ENCODE peak calls at places on chromosomes 13 and 19, in eight cellular contexts. K is neuronal stem cell; Y is CD8-positive, alpha-beta T cell; Q is effector memory CD4-positive, alpha-beta T cell; M is NT2/D1; O is H9; D is trophoblast cell; X is aorta. V is an unnamed sample. For H3K4me1, the result is how much of the 10 kb centered on the place peaks cover.

GRCh38 chr19:18093439-18094161 is 4.0 kb upstream of the MAST3 start:
- DNase-seq in K (no peak), Y (no peak), Q (no peak), M (peak), O (peak), D (no peak), X (no peak), V (no peak)

GRCh38 chr13:50382951-50383350 is 367.7 kb downstream of the KCNRG start:
- DNase-seq in K (no peak), Y (no peak), Q (no peak), M (no peak), O (no peak), D (peak), X (no peak), V (no peak)

GRCh38 chr13:90918551-90918950 is 428.9 kb upstream of the MIR17HG start:
- DNase-seq in K (no peak), Y (no peak), Q (no peak), M (peak), O (no peak), D (no peak), X (no peak), V (no peak)

GRCh38 chr19:48975947-48976847 is 11.1 kb downstream of the FTL start:
- DNase-seq in K (no peak), Y (no peak), Q (no peak), M (no peak), O (no peak), D (no peak), X (no peak), V (no peak)

GRCh38 chr19:1469200-1469935 is 9.6 kb downstream of the C19orf25 start:
- DNase-seq in K (no peak), Y (no peak), Q (no peak), M (no peak), O (no peak), D (no peak), X (no peak), V (peak)

GRCh38 chr13:25657062-25657588 is 285.4 kb downstream of the ATP8A2 start:
- DNase-seq in K (no peak), Y (no peak), Q (no peak), M (no peak), O (no peak), D (no peak), X (no peak), V (no peak)

GRCh38 chr19:18743281-18743825 is 47.8 kb downstream of the COMP start:
- DNase-seq in K (no peak), Y (no peak), Q (no peak), M (no peak), O (peak), D (peak), X (no peak), V (peak)

GRCh38 chr19:6479836-6480398 is 1.7 kb downstream of the DENND1C start:
- DNase-seq in K (no peak), Y (no peak), Q (no peak), M (no peak), O (no peak), D (no peak), X (no peak), V (no peak)

GRCh38 chr13:49996166-49996915 is 501 bp upstream of the TRIM13 start:
- DNase-seq in K (peak), Y (peak), Q (peak), M (peak), O (peak), D (peak), X (peak), V (peak)

GRCh38 chr13:30708541-30708940 is 26.8 kb upstream of the ALOX5AP start:
- DNase-seq in K (no peak), Y (no peak), Q (no peak), M (no peak), O (no peak), D (no peak), X (no peak), V (no peak)

GRCh38 chr19:42286349-42287016 is 15.4 kb upstream of the PRR19 start:
- DNase-seq in K (no peak), Y (no peak), Q (no peak), M (no peak), O (peak), D (no peak), X (peak), V (no peak)

GRCh38 chr19:2449019-2449418 is 7.7 kb downstream of the LMNB2 start:
- DNase-seq in K (no peak), Y (no peak), Q (no peak), M (no peak), O (no peak), D (peak), X (no peak), V (no peak)

GRCh38 chr13:80430561-80430960 is 89.6 kb upstream of the SPRY2 start:
- DNase-seq in K (no peak), Y (no peak), Q (no peak), M (no peak), O (no peak), D (no peak), X (no peak), V (no peak)

GRCh38 chr13:79937311-79938243 is 403.3 kb downstream of the SPRY2 start:
- DNase-seq in K (no peak), Y (no peak), Q (no peak), M (no peak), O (no peak), D (no peak), X (peak), V (no peak)

GRCh38 chr19:17871032-17871877 is 490 bp upstream of the SLC5A5 start:
- DNase-seq in K (no peak), Y (no peak), Q (no peak), M (no peak), O (no peak), D (no peak), X (no peak), V (no peak)

GRCh38 chr19:56270676-56271075 is 1.9 kb upstream of the EDDM13 start:
- DNase-seq in K (no peak), Y (no peak), Q (no peak), M (no peak), O (no peak), D (no peak), X (no peak), V (peak)

GRCh38 chr13:21429217-21429616 is 29.9 kb downstream of the ZDHHC20 start:
- DNase-seq in K (no peak), Y (no peak), Q (no peak), M (no peak), O (no peak), D (no peak), X (no peak), V (no peak)

DNA sequence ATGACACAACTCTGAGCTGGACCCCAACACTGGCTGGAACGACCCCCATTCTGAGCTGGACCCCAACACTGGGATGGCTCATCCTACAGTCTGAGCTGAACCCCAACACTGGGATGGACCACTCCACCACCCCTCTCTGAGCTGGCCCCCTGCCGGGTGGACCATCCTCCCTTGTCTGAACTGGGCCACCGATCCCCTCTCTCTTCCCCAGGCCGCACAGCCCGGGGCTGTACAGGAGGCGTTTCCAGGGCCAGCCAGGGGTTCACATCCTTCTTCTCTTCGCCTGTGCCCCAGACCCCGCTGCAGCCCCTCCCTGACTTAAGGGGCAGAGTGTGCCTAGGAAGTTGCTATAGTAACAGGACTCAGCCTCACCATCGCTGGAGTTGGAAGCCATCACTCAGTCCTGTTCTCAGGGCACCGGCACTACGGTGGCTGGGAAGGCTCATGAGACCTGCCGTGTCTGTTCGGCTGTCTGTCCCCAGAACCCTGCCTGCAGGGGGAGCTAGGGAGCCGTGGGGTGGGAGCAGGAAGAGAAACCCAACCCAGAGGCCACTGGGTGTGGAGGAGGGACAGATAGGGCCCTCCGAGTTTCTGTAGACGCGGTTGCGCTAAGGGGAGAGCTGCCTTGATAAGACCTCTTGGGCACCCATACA is 3.7 kb downstream of the PRKACA start:
- DNase-seq in K (no peak), Y (peak), Q (peak), M (no peak), O (no peak), D (no peak), X (no peak), V (peak)
- H3K4me1 ChIP-seq in K (under half), Y (under half), Q (under half), M (under half), O (under half), D (under half), X (under half), V (half or more)

DNA sequence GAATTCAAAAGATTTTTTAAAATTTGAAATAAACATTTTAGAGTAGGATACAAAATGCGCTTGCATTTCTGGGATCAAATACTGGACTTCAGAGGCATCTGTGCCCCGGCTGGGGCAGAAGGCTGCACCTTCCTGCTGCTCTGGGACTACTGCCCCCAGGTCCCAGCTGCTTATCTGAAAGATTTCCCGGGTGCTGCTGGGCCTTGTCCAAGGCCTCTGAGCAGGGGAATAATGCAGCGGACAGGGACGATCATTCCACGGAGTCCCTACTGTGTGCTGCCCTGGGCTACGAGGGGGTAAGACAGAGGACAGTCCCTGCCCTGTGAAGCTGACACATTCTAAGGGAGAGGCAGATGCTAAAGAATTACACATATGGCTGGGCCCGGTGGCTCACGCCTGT is 33.1 kb upstream of the NCCRP1 start:
- DNase-seq in K (no peak), Y (no peak), Q (no peak), M (no peak), O (no peak), D (no peak), X (no peak), V (no peak)
- H3K4me1 ChIP-seq in K (under half), Y (under half), Q (under half), M (under half), O (under half), D (under half), X (under half), V (half or more)

GRCh38 chr13:98547455-98547854 is 29.5 kb downstream of the STK24 start:
- DNase-seq in K (no peak), Y (no peak), Q (no peak), M (no peak), O (no peak), D (no peak), X (no peak), V (no peak)

GRCh38 chr13:98549006-98549727 is 27.7 kb downstream of the STK24 start:
- DNase-seq in K (no peak), Y (no peak), Q (no peak), M (no peak), O (no peak), D (no peak), X (no peak), V (no peak)

GRCh38 chr13:98548230-98548629 is 28.7 kb downstream of the STK24 start:
- DNase-seq in K (no peak), Y (no peak), Q (no peak), M (no peak), O (no peak), D (no peak), X (no peak), V (no peak)

GRCh38 chr13:98544105-98544710 is 32.7 kb downstream of the STK24 start:
- DNase-seq in K (no peak), Y (no peak), Q (no peak), M (no peak), O (no peak), D (no peak), X (no peak), V (no peak)

GRCh38 chr13:98546402-98546801 is 30.5 kb downstream of the STK24 start:
- DNase-seq in K (no peak), Y (no peak), Q (no peak), M (no peak), O (no peak), D (no peak), X (no peak), V (no peak)
- H3K4me1 ChIP-seq in K (under half), Y (under half), Q (half or more), M (under half), O (under half), D (under half), X (under half), V (under half)

GRCh38 chr13:111216166-111216960 is 101.3 kb downstream of the ARHGEF7 start:
- DNase-seq in K (peak), Y (peak), Q (peak), M (no peak), O (peak), D (no peak), X (peak), V (no peak)
- H3K4me1 ChIP-seq in K (under half), Y (under half), Q (under half), M (under half), O (under half), D (under half), X (under half), V (half or more)

DNA sequence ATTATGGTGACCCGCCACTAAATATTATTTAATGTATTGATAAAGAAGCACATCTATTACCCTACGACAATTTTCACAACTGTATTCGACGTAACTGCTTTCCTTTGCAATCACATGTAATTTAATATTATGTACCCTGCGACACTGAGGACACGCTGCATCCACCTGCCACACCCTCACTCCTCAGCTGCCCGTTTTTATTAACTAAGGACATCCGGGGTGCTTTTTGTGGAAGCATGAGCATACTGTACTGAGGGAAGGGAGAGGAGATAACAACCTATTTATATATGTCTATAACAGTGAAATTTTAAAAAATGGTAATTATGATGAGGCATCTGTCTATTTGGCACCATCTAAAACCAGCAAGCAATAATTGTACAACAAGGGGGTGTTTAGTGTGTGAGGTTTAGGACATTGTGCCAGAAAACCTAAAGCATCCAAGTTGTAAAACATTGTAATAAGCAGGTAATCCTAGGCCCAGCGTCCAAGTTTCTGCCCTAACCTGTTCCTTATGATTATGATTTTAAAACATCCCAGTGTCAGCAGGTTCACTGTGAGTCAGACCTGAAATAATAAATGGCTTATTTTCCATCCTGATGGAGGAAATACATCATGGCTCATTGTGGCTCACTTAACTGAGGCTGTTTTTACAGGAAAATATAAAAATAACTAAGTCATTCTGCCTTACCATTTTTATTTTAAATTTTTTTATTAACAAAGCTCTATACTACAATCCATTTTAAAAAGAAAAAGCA is 56.3 kb downstream of the FOXO1 start:
- DNase-seq in K (no peak), Y (no peak), Q (no peak), M (no peak), O (no peak), D (no peak), X (no peak), V (no peak)
- H3K4me1 ChIP-seq in K (under half), Y (half or more), Q (half or more), M (under half), O (under half), D (under half), X (under half), V (under half)

DNA sequence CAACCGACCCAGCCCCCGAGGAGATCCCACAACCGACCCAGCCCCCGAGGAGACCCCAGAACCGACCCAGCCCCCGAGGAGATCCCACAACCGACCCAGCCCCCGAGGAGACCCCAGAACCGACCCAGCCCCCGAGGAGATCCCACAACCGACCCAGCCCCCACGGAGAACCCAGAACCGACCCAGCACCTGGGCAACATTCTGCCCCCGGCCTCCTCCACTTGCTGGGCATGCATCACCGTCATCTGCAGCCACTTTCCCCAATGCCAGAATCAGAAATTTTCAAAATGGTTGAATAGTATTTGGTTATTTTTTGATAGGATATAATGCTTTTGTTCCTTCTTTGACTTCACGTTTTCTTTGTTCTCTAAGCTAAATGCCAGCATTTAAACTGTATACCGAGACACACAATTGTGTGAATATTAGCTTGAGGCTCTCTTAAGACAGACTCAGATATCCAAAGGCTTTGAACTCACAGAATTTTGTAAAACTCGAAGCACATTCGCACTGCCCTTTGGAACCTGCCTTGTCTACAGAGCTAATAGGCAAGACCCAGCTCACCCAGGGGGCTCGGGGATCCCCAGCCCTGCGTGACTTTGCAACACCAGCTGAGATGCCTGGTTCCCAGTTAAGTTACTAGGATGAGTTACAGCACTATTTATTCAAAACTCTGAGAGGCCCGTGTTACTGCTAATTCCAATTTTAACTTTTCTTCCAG is 15.5 kb upstream of the RASA3 start:
- DNase-seq in K (no peak), Y (no peak), Q (no peak), M (no peak), O (no peak), D (no peak), X (no peak), V (no peak)
- H3K4me1 ChIP-seq in K (under half), Y (half or more), Q (half or more), M (under half), O (under half), D (under half), X (under half), V (under half)

DNA sequence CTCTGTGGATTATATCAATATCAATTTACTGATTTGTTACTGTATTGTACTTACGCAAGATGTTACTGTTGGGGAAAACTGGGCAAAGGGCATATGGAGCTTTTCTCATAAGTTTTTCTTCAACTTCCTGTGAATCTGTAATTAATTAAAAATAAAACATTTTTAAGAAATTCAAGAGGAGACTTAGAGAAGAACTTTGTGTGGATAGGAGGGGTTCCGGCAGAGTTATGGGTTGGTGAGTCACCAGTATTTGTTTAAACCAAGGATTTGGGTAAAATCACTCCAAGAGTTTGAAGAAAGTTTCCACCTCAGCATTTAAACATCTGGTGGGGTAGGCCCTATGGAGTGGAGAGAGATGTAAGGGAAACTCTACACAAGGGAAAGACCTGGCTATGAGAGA is 379.6 kb downstream of the TSHZ3 start:
- DNase-seq in K (no peak), Y (no peak), Q (no peak), M (no peak), O (no peak), D (no peak), X (no peak), V (no peak)
- H3K4me1 ChIP-seq in K (under half), Y (under half), Q (under half), M (under half), O (under half), D (under half), X (under half), V (under half)

GRCh38 chr19:11016591-11016990 is 55.8 kb downstream of the SMARCA4 start:
- DNase-seq in K (no peak), Y (no peak), Q (no peak), M (no peak), O (no peak), D (no peak), X (no peak), V (no peak)

GRCh38 chr19:11018179-11018578 is 57.3 kb downstream of the SMARCA4 start:
- DNase-seq in K (no peak), Y (no peak), Q (no peak), M (no peak), O (no peak), D (peak), X (no peak), V (no peak)

GRCh38 chr19:11018743-11019142 is 57.9 kb downstream of the SMARCA4 start:
- DNase-seq in K (no peak), Y (no peak), Q (no peak), M (no peak), O (no peak), D (peak), X (no peak), V (peak)

GRCh38 chr19:11019262-11019661 is 58.4 kb downstream of the SMARCA4 start:
- DNase-seq in K (no peak), Y (no peak), Q (no peak), M (no peak), O (no peak), D (no peak), X (no peak), V (no peak)

GRCh38 chr19:11017275-11018035 is 56.6 kb downstream of the SMARCA4 start:
- DNase-seq in K (no peak), Y (no peak), Q (no peak), M (no peak), O (no peak), D (peak), X (no peak), V (no peak)
- H3K4me1 ChIP-seq in K (under half), Y (under half), Q (under half), M (under half), O (under half), D (under half), X (under half), V (under half)

V was measured in lower lobe of right lung.